ENCODE peak calls at places on chromosome 9, in four cellular contexts. E, T, F and N are unnamed samples.
A peak's percentile ranks its signal among the peaks of the same experiment; 100 is the strongest.

GRCh38 chr9:119375892-119376291 is 6.7 kb upstream of the BRINP1 start:
- DNase-seq in E (no peak), T (peak; percentile 78), F (no peak), N (peak; percentile 3)

GRCh38 chr9:105656131-105656921 is 5.9 kb upstream of the TAL2 start:
- DNase-seq in E (peak; percentile 79), T (peak; percentile 48), F (no peak), N (no peak)

GRCh38 chr9:100561256-100561655 is 16.6 kb upstream of the CAVIN4 start:
- DNase-seq in E (no peak), T (no peak), F (no peak), N (no peak)

GRCh38 chr9:108800632-108801099 is 55.1 kb downstream of the ACTL7B start:
- DNase-seq in E (no peak), T (no peak), F (no peak), N (no peak)

GRCh38 chr9:27717991-27718390 is 144.7 kb upstream of the C9orf72 start:
- DNase-seq in E (no peak), T (no peak), F (no peak), N (no peak)

GRCh38 chr9:23380821-23381220 is 445.2 kb downstream of the ELAVL2 start:
- DNase-seq in E (no peak), T (no peak), F (no peak), N (peak; percentile 25)

GRCh38 chr9:15999422-16000339 is 446.8 kb downstream of the CCDC171 start:
- DNase-seq in E (no peak), T (peak; percentile 95), F (peak; percentile 37), N (peak; percentile 86)

GRCh38 chr9:117720555-117720954 is 16.4 kb downstream of the TLR4 start:
- DNase-seq in E (peak; percentile 71), T (peak; percentile 91), F (no peak), N (no peak)

GRCh38 chr9:77588319-77588937 is 59.7 kb downstream of the GNA14 start:
- DNase-seq in E (no peak), T (peak; percentile 90), F (no peak), N (peak; percentile 82)

GRCh38 chr9:127612993-127613954 is 1.2 kb downstream of the STXBP1 start:
- DNase-seq in E (peak; percentile 89), T (peak; percentile 87), F (peak; percentile 81), N (peak; percentile 69)

GRCh38 chr9:98516897-98517503 is 191.7 kb downstream of the GABBR2 start:
- DNase-seq in E (no peak), T (no peak), F (no peak), N (no peak)

GRCh38 chr9:90645721-90646120 is 3.1 kb upstream of the DIRAS2 start:
- DNase-seq in E (no peak), T (no peak), F (no peak), N (no peak)

GRCh38 chr9:18706648-18707047 is 232.7 kb downstream of the ADAMTSL1 start:
- DNase-seq in E (no peak), T (no peak), F (no peak), N (no peak)

GRCh38 chr9:35272989-35273388 is 111.2 kb downstream of the UNC13B start:
- DNase-seq in E (no peak), T (peak; percentile 76), F (no peak), N (peak; percentile 84)

GRCh38 chr9:93154293-93154903 is 20.3 kb upstream of the NINJ1 start:
- DNase-seq in E (no peak), T (peak; percentile 37), F (no peak), N (no peak)

GRCh38 chr9:7615344-7615743 is 184.2 kb downstream of the DMAC1 start:
- DNase-seq in E (no peak), T (no peak), F (no peak), N (peak; percentile 56)

GRCh38 chr9:92722386-92723298 is 42.0 kb downstream of the BICD2 start:
- DNase-seq in E (peak; percentile 66), T (no peak), F (no peak), N (no peak)

GRCh38 chr9:91427873-91428272 is 4.2 kb upstream of the NFIL3 start:
- DNase-seq in E (no peak), T (peak; percentile 85), F (no peak), N (peak; percentile 88)

GRCh38 chr9:14198544-14199510 is 115.1 kb downstream of the NFIB start:
- DNase-seq in E (no peak), T (peak; percentile 63), F (peak; percentile 44), N (peak; percentile 44)

GRCh38 chr9:137989999-137990715 is 112.6 kb downstream of the CACNA1B start:
- DNase-seq in E (peak; percentile 51), T (no peak), F (no peak), N (no peak)

GRCh38 chr9:88994820-88995180 is 3.5 kb downstream of the S1PR3 start:
- DNase-seq in E (no peak), T (peak; percentile 85), F (no peak), N (no peak)

GRCh38 chr9:76109953-76110352 is 219.5 kb downstream of the PCSK5 start:
- DNase-seq in E (no peak), T (peak; percentile 47), F (no peak), N (peak; percentile 80)

GRCh38 chr9:6785682-6786081 is 27.9 kb downstream of the KDM4C start:
- DNase-seq in E (no peak), T (no peak), F (no peak), N (no peak)

GRCh38 chr9:114486205-114486963 is 18.9 kb downstream of the WHRN start:
- DNase-seq in E (no peak), T (peak; percentile 24), F (no peak), N (no peak)

GRCh38 chr9:117974108-117974507 is 269.9 kb downstream of the TLR4 start:
- DNase-seq in E (no peak), T (no peak), F (no peak), N (no peak)

GRCh38 chr9:78035369-78035993 is 3.9 kb upstream of the GNAQ start:
- DNase-seq in E (no peak), T (peak; percentile 84), F (peak; percentile 57), N (peak; percentile 65)

GRCh38 chr9:13274901-13275641 is 4.4 kb downstream of the MPDZ start:
- DNase-seq in E (no peak), T (peak; percentile 73), F (no peak), N (no peak)

GRCh38 chr9:137631608-137632431 is 13.0 kb downstream of the EHMT1 start:
- DNase-seq in E (no peak), T (no peak), F (no peak), N (no peak)

GRCh38 chr9:89463986-89464901 is 33.7 kb downstream of the SEMA4D start:
- DNase-seq in E (peak; percentile 30), T (no peak), F (no peak), N (no peak)

GRCh38 chr9:79572032-79572890 is 496 bp downstream of the TLE4 start:
- DNase-seq in E (peak; percentile 87), T (peak; percentile 89), F (peak; percentile 46), N (no peak)

GRCh38 chr9:105127863-105128220 is 116.6 kb upstream of the SLC44A1 start:
- DNase-seq in E (no peak), T (peak; percentile 43), F (no peak), N (peak; percentile 71)

GRCh38 chr9:112700080-112700479 is 17.8 kb downstream of the INIP start:
- DNase-seq in E (no peak), T (peak; percentile 10), F (no peak), N (no peak)

GRCh38 chr9:36575411-36575882 is 2.8 kb downstream of the MELK start:
- DNase-seq in E (no peak), T (peak; percentile 75), F (no peak), N (peak; percentile 51)

GRCh38 chr9:85332487-85332886 is 409.3 kb downstream of the AGTPBP1 start:
- DNase-seq in E (no peak), T (peak; percentile 3), F (no peak), N (no peak)
- H3K4me3 ChIP-seq in E (no peak overlapping the region), T (no peak overlapping the region), F (no peak overlapping the region), N (no peak overlapping the region)

DNA sequence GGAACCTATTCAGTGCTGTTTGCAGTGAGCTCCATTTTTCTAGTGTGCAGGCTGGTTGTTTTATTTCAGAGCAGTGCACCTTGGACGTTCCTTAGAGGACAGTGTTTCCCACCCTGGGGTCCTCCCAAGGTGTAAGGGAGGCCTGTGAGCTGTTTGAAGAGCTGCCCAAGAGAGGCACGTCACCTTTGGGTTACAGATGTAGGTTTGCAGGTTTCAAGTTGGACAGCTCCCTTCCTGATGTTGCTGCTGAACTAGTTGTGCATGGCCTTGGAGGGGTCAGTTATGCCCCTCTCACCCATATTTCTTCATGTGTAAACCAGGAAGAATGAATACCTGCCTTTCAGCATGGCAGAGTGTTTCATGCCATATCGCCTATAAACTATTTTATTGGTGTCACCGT is 34.7 kb upstream of the POMT1 start:
- DNase-seq in E (no peak), T (no peak), F (no peak), N (no peak)
- H3K36me3 ChIP-seq in E (peaks cover 3% of the 10 kb centered on the region), T (peaks cover 58% of the 10 kb centered on the region), F (no peaks in the 10 kb centered on the region), N (peaks cover 36% of the 10 kb centered on the region)

GRCh38 chr9:128884164-128884563 is 2.2 kb downstream of the LRRC8A start:
- DNase-seq in E (no peak), T (no peak), F (no peak), N (no peak)

GRCh38 chr9:128882677-128883590 is 1.0 kb downstream of the LRRC8A start:
- DNase-seq in E (peak; percentile 81), T (peak; percentile 42), F (no peak), N (peak; percentile 41)

GRCh38 chr9:128877852-128878251 is 3.9 kb downstream of the KYAT1 start:
- DNase-seq in E (no peak), T (no peak), F (no peak), N (no peak)

GRCh38 chr9:128881884-128882676 is at the start of the genes KYAT1 and LRRC8A:
- DNase-seq in E (peak; percentile 99), T (peak; percentile 99), F (peak; percentile 98), N (peak; percentile 88)

GRCh38 chr9:128881627-128881883 is 195 bp downstream of the KYAT1 start:
- DNase-seq in E (no peak), T (no peak), F (no peak), N (no peak)
- H3K4me3 ChIP-seq in E (peak overlapping the region; percentile 72), T (peak overlapping the region; percentile 88), F (peak overlapping the region; percentile 73), N (peak overlapping the region; percentile 92)

GRCh38 chr9:126399251-126399650 is 72.6 kb downstream of the MVB12B start:
- DNase-seq in E (no peak), T (peak; percentile 77), F (no peak), N (no peak)
- H3K36me3 ChIP-seq in E (no peaks in the 10 kb centered on the region), T (no peaks in the 10 kb centered on the region), F (no peaks in the 10 kb centered on the region), N (no peaks in the 10 kb centered on the region)

GRCh38 chr9:121985792-121986494 is 107.2 kb downstream of the TTLL11 start:
- DNase-seq in E (peak; percentile 79), T (peak; percentile 43), F (no peak), N (no peak)

GRCh38 chr9:121981118-121981883 is 111.8 kb downstream of the TTLL11 start:
- DNase-seq in E (no peak), T (no peak), F (no peak), N (no peak)

GRCh38 chr9:121987312-121987711 is 105.8 kb downstream of the TTLL11 start:
- DNase-seq in E (no peak), T (peak; percentile 31), F (no peak), N (no peak)

GRCh38 chr9:121989010-121989409 is 104.1 kb downstream of the TTLL11 start:
- DNase-seq in E (no peak), T (no peak), F (no peak), N (no peak)

GRCh38 chr9:121984726-121985402 is 108.2 kb downstream of the TTLL11 start:
- DNase-seq in E (no peak), T (peak; percentile 94), F (no peak), N (peak; percentile 74)
- H3K4me3 ChIP-seq in E (no peak overlapping the region), T (no peak overlapping the region), F (no peak overlapping the region), N (no peak overlapping the region)

GRCh38 chr9:37776328-37776727 is 8.5 kb downstream of the EXOSC3 start:
- DNase-seq in E (no peak), T (peak; percentile 67), F (no peak), N (peak; percentile 27)
- H3K36me3 ChIP-seq in E (peaks cover 3% of the 10 kb centered on the region), T (peaks cover 38% of the 10 kb centered on the region), F (no peaks in the 10 kb centered on the region), N (peaks cover 6% of the 10 kb centered on the region)